ENCODE peak calls at places on chromosome 2, in seven cellular contexts. K is suprapubic skin, G is sigmoid colon, R is transverse colon, H is esophagus muscularis mucosa, M is SK-N-SH, V is upper lobe of left lung. F is an unnamed sample. For H3K27me3 and H3K4me1, the result is how much of the 10 kb centered on the place peaks cover.

GRCh38 chr2:33620-34019 is 12.7 kb downstream of the FAM110C start:
- DNase-seq in K (no peak), G (no peak), R (peak), H (no peak), M (no peak), V (peak), F (no peak)

GRCh38 chr2:206764673-206765241 is 371 bp downstream of the MDH1B start:
- DNase-seq in K (no peak), G (no peak), R (no peak), H (no peak), M (no peak), V (no peak), F (no peak)

GRCh38 chr2:233404227-233404626 is 49.9 kb downstream of the DGKD start:
- DNase-seq in K (peak), G (no peak), R (peak), H (no peak), M (no peak), V (no peak), F (no peak)

GRCh38 chr2:161104054-161104553 is 56.1 kb upstream of the TANK start:
- DNase-seq in K (no peak), G (no peak), R (no peak), H (no peak), M (no peak), V (no peak), F (no peak)

GRCh38 chr2:84424152-84424551 is 34.9 kb downstream of the SUCLG1 start:
- DNase-seq in K (no peak), G (no peak), R (no peak), H (no peak), M (peak), V (no peak), F (no peak)

GRCh38 chr2:58137221-58137620 is 90.6 kb downstream of the VRK2 start:
- DNase-seq in K (no peak), G (no peak), R (no peak), H (no peak), M (no peak), V (no peak), F (no peak)

GRCh38 chr2:239339726-239340654 is 60.8 kb downstream of the HDAC4 start:
- DNase-seq in K (no peak), G (peak), R (no peak), H (peak), M (no peak), V (no peak), F (no peak)

GRCh38 chr2:239267411-239267941 is 133.3 kb downstream of the HDAC4 start:
- DNase-seq in K (peak), G (peak), R (peak), H (no peak), M (no peak), V (peak), F (no peak)

GRCh38 chr2:37599688-37600525 is 71.5 kb downstream of the CDC42EP3 start:
- DNase-seq in K (no peak), G (no peak), R (peak), H (no peak), M (no peak), V (peak), F (no peak)

GRCh38 chr2:177265386-177265690 is 811 bp upstream of the NFE2L2 start:
- DNase-seq in K (peak), G (no peak), R (peak), H (no peak), M (no peak), V (peak), F (peak)

GRCh38 chr2:224520064-224520463 is 65.1 kb downstream of the CUL3 start:
- DNase-seq in K (no peak), G (no peak), R (no peak), H (no peak), M (no peak), V (no peak), F (no peak)

GRCh38 chr2:240885566-240885965 is 10.4 kb downstream of the MAB21L4 start:
- DNase-seq in K (no peak), G (no peak), R (no peak), H (no peak), M (no peak), V (no peak), F (no peak)

GRCh38 chr2:241775223-241776177 is 1.1 kb upstream of the GAL3ST2 start:
- DNase-seq in K (peak), G (peak), R (no peak), H (no peak), M (peak), V (peak), F (no peak)

GRCh38 chr2:44940612-44941464 is 664 bp upstream of the SIX3 start:
- DNase-seq in K (no peak), G (no peak), R (no peak), H (no peak), M (peak), V (no peak), F (no peak)

GRCh38 chr2:71685073-71685848 is 231.9 kb downstream of the DYSF start:
- DNase-seq in K (no peak), G (peak), R (no peak), H (no peak), M (no peak), V (no peak), F (no peak)

GRCh38 chr2:20212871-20213503 is 11.9 kb downstream of the SDC1 start:
- DNase-seq in K (no peak), G (no peak), R (peak), H (no peak), M (peak), V (peak), F (no peak)

GRCh38 chr2:72846171-72847095 is 20.6 kb upstream of the EXOC6B start:
- DNase-seq in K (no peak), G (no peak), R (no peak), H (peak), M (no peak), V (no peak), F (no peak)

GRCh38 chr2:109545828-109546713 is 67.7 kb downstream of the SEPTIN10 start:
- DNase-seq in K (no peak), G (peak), R (peak), H (no peak), M (peak), V (peak), F (peak)

GRCh38 chr2:18180031-18180610 is 301.7 kb downstream of the KCNS3 start:
- DNase-seq in K (no peak), G (no peak), R (no peak), H (no peak), M (no peak), V (no peak), F (no peak)

GRCh38 chr2:135890149-135890548 is 13.9 kb upstream of the MCM6 start:
- DNase-seq in K (no peak), G (no peak), R (no peak), H (no peak), M (no peak), V (no peak), F (no peak)

GRCh38 chr2:199457147-199458016 is at the start of gene SATB2:
- DNase-seq in K (peak), G (peak), R (peak), H (peak), M (peak), V (no peak), F (no peak)

GRCh38 chr2:74779587-74780135 is 54.3 kb upstream of the HK2 start:
- DNase-seq in K (no peak), G (no peak), R (no peak), H (no peak), M (no peak), V (peak), F (no peak)

GRCh38 chr2:29273704-29274611 is 158.7 kb downstream of the CLIP4 start:
- DNase-seq in K (no peak), G (peak), R (no peak), H (no peak), M (peak), V (no peak), F (no peak)

GRCh38 chr2:2875831-2876230 is 501.8 kb downstream of the EIPR1 start:
- DNase-seq in K (no peak), G (no peak), R (no peak), H (no peak), M (no peak), V (no peak), F (no peak)

GRCh38 chr2:42567806-42568429 is 514 bp upstream of the MTA3 start:
- DNase-seq in K (peak), G (peak), R (peak), H (no peak), M (no peak), V (peak), F (no peak)

GRCh38 chr2:225091336-225091735 is 49.1 kb upstream of the DOCK10 start:
- DNase-seq in K (no peak), G (no peak), R (no peak), H (no peak), M (no peak), V (no peak), F (no peak)

GRCh38 chr2:166042356-166042755 is 85.5 kb downstream of the SCN1A start:
- DNase-seq in K (no peak), G (no peak), R (no peak), H (no peak), M (no peak), V (no peak), F (no peak)

GRCh38 chr2:239181601-239182471 is 219.0 kb downstream of the HDAC4 start:
- DNase-seq in K (peak), G (peak), R (no peak), H (no peak), M (no peak), V (peak), F (peak)

GRCh38 chr2:179543361-179543901 is 278.8 kb upstream of the SESTD1 start:
- DNase-seq in K (no peak), G (no peak), R (no peak), H (no peak), M (no peak), V (no peak), F (no peak)

GRCh38 chr2:158391876-158392275 is 64.7 kb downstream of the CCDC148 start:
- DNase-seq in K (no peak), G (no peak), R (no peak), H (no peak), M (no peak), V (no peak), F (no peak)

GRCh38 chr2:162197095-162197825 is 45.2 kb upstream of the GCG start:
- DNase-seq in K (no peak), G (no peak), R (no peak), H (no peak), M (no peak), V (no peak), F (no peak)

GRCh38 chr2:8119782-8120551 is 561.9 kb upstream of the ID2 start:
- DNase-seq in K (no peak), G (no peak), R (peak), H (no peak), M (no peak), V (no peak), F (no peak)

GRCh38 chr2:9735335-9735734 is 104.5 kb upstream of the YWHAQ start:
- DNase-seq in K (no peak), G (no peak), R (no peak), H (no peak), M (no peak), V (no peak), F (no peak)

GRCh38 chr2:224847431-224847830 is 131.3 kb upstream of the CCDC195 start:
- DNase-seq in K (no peak), G (no peak), R (no peak), H (no peak), M (no peak), V (no peak), F (no peak)

GRCh38 chr2:224469374-224469964 is 67.6 kb upstream of the FAM124B start:
- DNase-seq in K (no peak), G (no peak), R (no peak), H (no peak), M (no peak), V (no peak), F (no peak)

GRCh38 chr2:70098032-70098431 is 10.8 kb downstream of the PCBP1 start:
- DNase-seq in K (no peak), G (no peak), R (no peak), H (no peak), M (no peak), V (no peak), F (no peak)

GRCh38 chr2:9637330-9637729 is 6.5 kb upstream of the YWHAQ start:
- DNase-seq in K (no peak), G (no peak), R (no peak), H (no peak), M (no peak), V (no peak), F (no peak)

GRCh38 chr2:190838492-190838910 is 42.1 kb upstream of the GLS start:
- DNase-seq in K (no peak), G (no peak), R (no peak), H (no peak), M (no peak), V (no peak), F (no peak)

GRCh38 chr2:117942551-117942950 is 71.3 kb downstream of the CCDC93 start:
- DNase-seq in K (no peak), G (no peak), R (no peak), H (no peak), M (no peak), V (no peak), F (no peak)

GRCh38 chr2:150051004-150051403 is 436.5 kb downstream of the RND3 start:
- DNase-seq in K (no peak), G (no peak), R (no peak), H (no peak), M (no peak), V (no peak), F (no peak)

GRCh38 chr2:150047731-150048130 is 439.7 kb downstream of the RND3 start:
- DNase-seq in K (no peak), G (no peak), R (no peak), H (no peak), M (no peak), V (no peak), F (no peak)

DNA sequence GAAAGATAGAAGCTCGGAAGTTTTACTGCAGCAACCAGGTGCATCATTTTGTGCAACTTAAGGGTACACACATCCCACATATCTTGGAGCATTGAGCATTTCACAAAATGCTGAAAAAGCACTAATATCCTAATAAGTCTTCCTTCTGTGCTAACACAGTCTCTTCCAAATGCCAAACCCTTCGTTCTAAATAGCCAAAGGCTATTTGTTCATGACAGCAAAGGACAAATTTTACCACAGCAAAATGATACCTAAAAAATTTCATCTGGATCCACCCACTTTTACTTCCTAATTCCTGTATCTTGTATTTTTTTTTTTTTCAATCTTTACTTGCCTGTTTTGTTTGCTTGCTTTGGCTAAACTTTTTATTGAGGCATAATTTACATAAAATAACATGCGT is 435.0 kb downstream of the RND3 start:
- DNase-seq in K (no peak), G (no peak), R (no peak), H (no peak), M (no peak), V (no peak), F (no peak)
- H3K27me3 ChIP-seq in K (under half), G (under half), R (under half), H (under half), M (under half), V (under half), F (under half)

GRCh38 chr2:65404988-65405697 is 27.3 kb downstream of the SPRED2 start:
- DNase-seq in K (no peak), G (no peak), R (no peak), H (peak), M (no peak), V (no peak), F (no peak)
- H3K4me1 ChIP-seq in K (under half), G (under half), R (under half), H (under half), M (under half), V (under half), F (under half)

GRCh38 chr2:6945087-6945813 is 28.0 kb downstream of the RNF144A start:
- DNase-seq in K (no peak), G (no peak), R (no peak), H (peak), M (no peak), V (no peak), F (no peak)
- TF ChIP-seq EP300 in K (no peak), G (no peak), R (no peak), H (no peak), M (no peak), V (no peak), F (no peak)

GRCh38 chr2:99827296-99827999 is 314.9 kb downstream of the AFF3 start:
- DNase-seq in K (no peak), G (no peak), R (no peak), H (no peak), M (no peak), V (no peak), F (no peak)
- H3K27me3 ChIP-seq in K (under half), G (under half), R (under half), H (under half), M (under half), V (under half), F (under half)

DNA sequence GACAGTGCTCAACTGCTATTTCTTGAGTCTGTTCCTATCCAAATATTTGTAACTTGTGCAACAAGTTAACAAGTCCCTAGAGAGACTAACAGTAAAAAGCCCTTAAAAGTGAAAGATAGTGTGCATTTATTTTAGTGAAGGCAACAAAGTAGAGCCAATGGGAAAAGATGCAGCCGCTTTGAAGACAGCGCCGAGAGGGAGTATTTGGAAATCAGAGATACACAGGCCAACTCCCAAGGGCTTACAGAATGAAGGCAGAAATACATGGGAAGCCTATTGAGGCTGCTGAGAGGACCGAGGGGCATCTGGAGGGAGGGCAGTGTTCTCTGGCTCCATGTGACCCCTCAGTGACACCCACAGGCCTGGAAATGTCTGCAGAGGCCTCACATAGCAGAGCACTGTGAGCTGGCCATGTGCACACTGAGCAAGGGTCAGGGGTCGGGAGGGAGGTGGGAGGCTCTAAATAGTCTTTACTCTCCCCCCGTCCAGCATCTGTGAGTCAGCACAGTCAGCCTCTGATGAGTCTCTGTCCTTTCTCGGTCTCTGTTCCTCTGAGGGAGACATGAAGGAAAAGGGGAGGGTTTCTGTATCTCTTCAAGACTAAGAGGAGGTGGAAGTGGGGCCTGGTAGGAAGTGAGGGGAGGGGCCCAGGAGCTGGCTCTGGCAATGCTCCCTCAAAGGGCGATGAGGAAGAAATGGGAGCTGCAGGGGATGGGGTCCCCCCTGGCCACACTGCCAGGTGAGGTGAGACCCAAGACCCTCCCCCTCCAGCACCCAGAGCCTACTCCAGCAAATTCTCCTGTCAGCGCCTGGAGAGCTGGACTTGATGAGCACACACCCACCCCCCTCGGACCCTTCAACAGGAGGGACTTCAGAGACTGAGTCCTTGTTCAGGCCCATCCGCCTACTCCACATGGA is 133.6 kb downstream of the SP3 start:
- DNase-seq in K (no peak), G (peak), R (peak), H (no peak), M (no peak), V (no peak), F (peak)
- H3K4me1 ChIP-seq in K (under half), G (under half), R (under half), H (under half), M (under half), V (under half), F (under half)

DNA sequence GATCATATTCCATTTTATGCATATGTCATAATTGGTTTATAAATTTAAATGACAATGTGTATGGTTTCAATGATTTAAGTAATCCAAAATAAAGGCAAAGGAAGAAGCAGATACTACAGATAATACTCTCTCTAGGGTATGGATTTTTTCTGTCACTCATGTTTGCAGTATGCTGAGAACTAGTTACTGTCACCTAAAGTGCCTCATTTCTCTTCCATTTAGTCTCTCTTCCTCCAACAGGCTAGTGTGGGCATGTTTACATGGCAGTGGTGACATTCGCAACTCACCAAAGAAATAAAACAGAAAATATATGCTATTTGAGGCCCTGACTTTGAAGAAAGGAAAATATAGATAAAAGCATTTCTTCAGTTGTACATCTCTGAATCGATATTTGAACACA is 1460.4 kb upstream of the ZEB2 start:
- DNase-seq in K (no peak), G (no peak), R (no peak), H (no peak), M (no peak), V (no peak), F (no peak)
- TF ChIP-seq EP300 in K (no peak), G (no peak), R (no peak), H (no peak), M (no peak), V (no peak), F (no peak)